ENCODE peak calls at places on chromosomes 11 and 22, in four cellular contexts. One of them, this sample, is unnamed. For H3K9me3, the result is how much of the 10 kb centered on the place peaks cover.

GRCh38 chr22:44865193-44866057 is 113.0 kb downstream of the ARHGAP8 start:
- DNase-seq in lower lobe of right lung: no peak
- DNase-seq in ascending aorta: no peak
- DNase-seq in HepG2: no peak
- DNase-seq in this sample: no peak

GRCh38 chr11:440065-441042 is 1.5 kb downstream of the ANO9 start:
- DNase-seq in HepG2: peak
- DNase-seq in ascending aorta: no peak
- DNase-seq in lower lobe of right lung: peak
- DNase-seq in this sample: no peak

GRCh38 chr11:118612378-118612777 is 5.0 kb downstream of the PHLDB1 start:
- DNase-seq in HepG2: no peak
- DNase-seq in ascending aorta: no peak
- DNase-seq in lower lobe of right lung: no peak
- DNase-seq in this sample: peak

GRCh38 chr11:36253238-36253637 is 36.0 kb downstream of the COMMD9 start:
- DNase-seq in HepG2: no peak
- DNase-seq in ascending aorta: no peak
- DNase-seq in lower lobe of right lung: no peak
- DNase-seq in this sample: no peak

GRCh38 chr22:49503896-49504521 is 323.7 kb downstream of the BRD1 start:
- DNase-seq in HepG2: no peak
- DNase-seq in ascending aorta: no peak
- DNase-seq in lower lobe of right lung: no peak
- DNase-seq in this sample: peak

GRCh38 chr11:128904872-128905344 is 13.8 kb downstream of the KCNJ5 start:
- DNase-seq in ascending aorta: no peak
- DNase-seq in HepG2: no peak
- DNase-seq in lower lobe of right lung: peak
- DNase-seq in this sample: no peak

GRCh38 chr11:766106-766940 is 11.0 kb downstream of the GATD1 start:
- DNase-seq in HepG2: no peak
- DNase-seq in lower lobe of right lung: no peak
- DNase-seq in ascending aorta: no peak
- DNase-seq in this sample: no peak

GRCh38 chr11:35036642-35037041 is 102.3 kb upstream of the CD44 start:
- DNase-seq in HepG2: no peak
- DNase-seq in ascending aorta: no peak
- DNase-seq in lower lobe of right lung: no peak
- DNase-seq in this sample: no peak

GRCh38 chr11:65786008-65786785 is 666 bp upstream of the OVOL1 start:
- DNase-seq in lower lobe of right lung: peak
- DNase-seq in HepG2: no peak
- DNase-seq in ascending aorta: no peak
- DNase-seq in this sample: peak

GRCh38 chr11:124717786-124718634 is 21.7 kb upstream of the NRGN start:
- DNase-seq in HepG2: peak
- DNase-seq in lower lobe of right lung: peak
- DNase-seq in ascending aorta: no peak
- DNase-seq in this sample: no peak

GRCh38 chr11:26827567-26828037 is 105.7 kb upstream of the SLC5A12 start:
- DNase-seq in ascending aorta: no peak
- DNase-seq in lower lobe of right lung: no peak
- DNase-seq in HepG2: no peak
- DNase-seq in this sample: no peak

GRCh38 chr11:76803023-76803422 is 19.9 kb downstream of the TSKU start:
- DNase-seq in HepG2: no peak
- DNase-seq in lower lobe of right lung: no peak
- DNase-seq in ascending aorta: no peak
- DNase-seq in this sample: peak

GRCh38 chr11:74636633-74637184 is 44.3 kb downstream of the POLD3 start:
- DNase-seq in ascending aorta: no peak
- DNase-seq in lower lobe of right lung: no peak
- DNase-seq in HepG2: no peak
- DNase-seq in this sample: no peak

GRCh38 chr11:7019500-7020182 is 505 bp downstream of the ZNF214 start:
- DNase-seq in ascending aorta: no peak
- DNase-seq in lower lobe of right lung: peak
- DNase-seq in HepG2: no peak
- DNase-seq in this sample: peak

GRCh38 chr22:32237905-32238304 is 17.2 kb downstream of the SLC5A4 start:
- DNase-seq in lower lobe of right lung: no peak
- DNase-seq in ascending aorta: no peak
- DNase-seq in HepG2: no peak
- DNase-seq in this sample: no peak

GRCh38 chr11:121890377-121890776 is 225.6 kb downstream of the BLID start:
- DNase-seq in ascending aorta: no peak
- DNase-seq in HepG2: no peak
- DNase-seq in lower lobe of right lung: no peak
- DNase-seq in this sample: no peak

GRCh38 chr22:45009881-45010531 is at the start of gene PHF21B:
- DNase-seq in ascending aorta: no peak
- DNase-seq in HepG2: no peak
- DNase-seq in lower lobe of right lung: no peak
- DNase-seq in this sample: no peak

GRCh38 chr11:1139441-1140066 is 18.2 kb upstream of the MUC5AC start:
- DNase-seq in ascending aorta: no peak
- DNase-seq in lower lobe of right lung: no peak
- DNase-seq in HepG2: no peak
- DNase-seq in this sample: no peak

GRCh38 chr11:119434531-119435330 is 11.8 kb upstream of the THY1 start:
- DNase-seq in ascending aorta: no peak
- DNase-seq in lower lobe of right lung: no peak
- DNase-seq in HepG2: no peak
- DNase-seq in this sample: no peak

GRCh38 chr11:78420255-78420764 is 2.7 kb upstream of the GAB2 start:
- DNase-seq in ascending aorta: peak
- DNase-seq in HepG2: peak
- DNase-seq in lower lobe of right lung: peak
- DNase-seq in this sample: peak

GRCh38 chr11:87236368-87236767 is 198.6 kb downstream of the TMEM135 start:
- DNase-seq in lower lobe of right lung: no peak
- DNase-seq in HepG2: no peak
- DNase-seq in ascending aorta: no peak
- DNase-seq in this sample: no peak

GRCh38 chr11:129146196-129146595 is 45.9 kb downstream of the ARHGAP32 start:
- DNase-seq in HepG2: no peak
- DNase-seq in ascending aorta: no peak
- DNase-seq in lower lobe of right lung: no peak
- DNase-seq in this sample: no peak

GRCh38 chr11:1168721-1169161 is 11.0 kb downstream of the MUC5AC start:
- DNase-seq in ascending aorta: no peak
- DNase-seq in HepG2: no peak
- DNase-seq in lower lobe of right lung: peak
- DNase-seq in this sample: no peak

GRCh38 chr11:97847730-97848129 is 1173.0 kb upstream of the CNTN5 start:
- DNase-seq in lower lobe of right lung: no peak
- DNase-seq in ascending aorta: no peak
- DNase-seq in HepG2: no peak
- DNase-seq in this sample: no peak

GRCh38 chr11:66263785-66264184 is 4.7 kb upstream of the RAB1B start:
- DNase-seq in HepG2: no peak
- DNase-seq in lower lobe of right lung: no peak
- DNase-seq in ascending aorta: no peak
- DNase-seq in this sample: no peak

GRCh38 chr22:42340695-42341383 is 70.4 kb upstream of the TCF20 start:
- DNase-seq in lower lobe of right lung: no peak
- DNase-seq in ascending aorta: no peak
- DNase-seq in HepG2: no peak
- DNase-seq in this sample: no peak

GRCh38 chr22:47341464-47341863 is 579.0 kb downstream of the TBC1D22A start:
- DNase-seq in ascending aorta: no peak
- DNase-seq in HepG2: no peak
- DNase-seq in lower lobe of right lung: no peak
- DNase-seq in this sample: no peak
- H3K9me3 ChIP-seq in ascending aorta: under half
- H3K9me3 ChIP-seq in HepG2: under half
- H3K9me3 ChIP-seq in lower lobe of right lung: under half
- H3K9me3 ChIP-seq in this sample: under half

GRCh38 chr22:28835630-28836189 is 35.3 kb upstream of the XBP1 start:
- DNase-seq in ascending aorta: no peak
- DNase-seq in HepG2: no peak
- DNase-seq in lower lobe of right lung: no peak
- DNase-seq in this sample: no peak
- H3K9me3 ChIP-seq in ascending aorta: under half
- H3K9me3 ChIP-seq in HepG2: under half
- H3K9me3 ChIP-seq in lower lobe of right lung: under half
- H3K9me3 ChIP-seq in this sample: under half

GRCh38 chr11:43467958-43468357 is 109.2 kb downstream of the TTC17 start:
- DNase-seq in lower lobe of right lung: no peak
- DNase-seq in HepG2: no peak
- DNase-seq in ascending aorta: no peak
- DNase-seq in this sample: no peak
- H3K9me3 ChIP-seq in lower lobe of right lung: under half
- H3K9me3 ChIP-seq in HepG2: under half
- H3K9me3 ChIP-seq in ascending aorta: under half
- H3K9me3 ChIP-seq in this sample: under half

GRCh38 chr11:134118016-134118415 is 49.1 kb downstream of the JAM3 start:
- DNase-seq in lower lobe of right lung: no peak
- DNase-seq in ascending aorta: no peak
- DNase-seq in HepG2: no peak
- DNase-seq in this sample: no peak
- H3K9me3 ChIP-seq in lower lobe of right lung: under half
- H3K9me3 ChIP-seq in ascending aorta: under half
- H3K9me3 ChIP-seq in HepG2: under half
- H3K9me3 ChIP-seq in this sample: under half

DNA sequence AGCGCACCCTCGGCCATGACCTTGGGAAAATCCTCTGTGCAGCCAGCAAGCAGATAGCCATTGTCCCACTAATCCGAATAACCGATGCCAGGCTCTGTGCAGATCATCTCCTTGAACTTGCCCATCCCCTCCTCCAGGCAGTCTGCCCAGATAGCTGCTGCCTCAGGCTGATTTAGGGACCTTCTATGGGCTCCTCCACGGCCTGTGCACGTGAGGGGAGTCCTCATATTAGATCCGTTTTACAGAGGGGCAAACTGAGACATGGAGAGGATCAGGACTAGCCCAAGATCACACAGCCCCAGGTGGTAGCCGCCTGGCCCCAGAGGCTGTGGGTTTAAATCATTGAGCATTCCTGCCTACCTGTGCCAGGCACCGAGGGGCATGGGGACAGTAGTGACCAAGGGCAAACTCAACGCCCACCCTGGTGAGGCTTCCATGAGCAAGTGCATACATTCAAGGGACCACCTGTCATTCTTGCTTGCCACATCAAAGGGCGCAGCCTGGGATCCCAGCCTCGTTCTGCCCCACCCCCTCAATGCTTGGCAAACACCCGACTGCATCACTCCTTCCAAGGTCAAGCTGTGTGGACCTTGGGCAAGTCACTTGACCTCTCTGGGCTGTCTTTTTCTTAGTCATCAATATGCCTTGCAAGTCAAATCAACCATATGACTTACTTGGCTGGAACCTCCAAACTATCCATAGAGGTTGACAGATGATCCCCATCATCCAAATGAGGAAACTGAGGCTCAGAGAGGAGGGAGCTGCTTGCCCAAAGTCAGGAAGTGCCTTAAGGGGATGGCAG is 131.6 kb downstream of the MN1 start:
- DNase-seq in ascending aorta: no peak
- DNase-seq in lower lobe of right lung: no peak
- DNase-seq in HepG2: peak
- DNase-seq in this sample: no peak
- H3K9me3 ChIP-seq in ascending aorta: under half
- H3K9me3 ChIP-seq in lower lobe of right lung: under half
- H3K9me3 ChIP-seq in HepG2: under half
- H3K9me3 ChIP-seq in this sample: under half

GRCh38 chr22:46262449-46263207 is 515 bp downstream of the PKDREJ start:
- DNase-seq in ascending aorta: no peak
- DNase-seq in lower lobe of right lung: peak
- DNase-seq in HepG2: no peak
- DNase-seq in this sample: peak
- H3K9me3 ChIP-seq in ascending aorta: under half
- H3K9me3 ChIP-seq in lower lobe of right lung: under half
- H3K9me3 ChIP-seq in HepG2: under half
- H3K9me3 ChIP-seq in this sample: under half